ENCODE peak calls at places on chromosome 17, in nine cellular contexts. D is IMR-90; Y is uterus; P is kidney; J is CD8-positive, alpha-beta T cell; O is A673; H is heart right ventricle; X is thoracic aorta; T is A549. I is an unnamed sample.

GRCh38 chr17:78817123-78817522 is 23.5 kb downstream of the USP36 start:
- DNase-seq in H (no peak), X (no peak), D (no peak), P (no peak), O (no peak), Y (no peak), J (peak; percentile 68), T (no peak), I (no peak)

GRCh38 chr17:29590261-29590978 is 972 bp upstream of the GIT1 start:
- DNase-seq in T (peak; percentile 73), O (peak; percentile 87), X (no peak), P (no peak), J (no peak), H (peak; percentile 15), D (peak; percentile 58), Y (peak; percentile 52), I (no peak)

GRCh38 chr17:17030515-17031211 is 11.6 kb upstream of the MPRIP start:
- DNase-seq in Y (no peak), J (no peak), T (no peak), D (no peak), P (no peak), H (no peak), O (no peak), X (no peak), I (peak; percentile 74)

GRCh38 chr17:79779088-79779529 is 1.2 kb downstream of the CBX2 start:
- DNase-seq in T (no peak), Y (no peak), J (no peak), D (no peak), P (peak; percentile 73), H (no peak), O (no peak), X (no peak), I (peak; percentile 80)

GRCh38 chr17:38911081-38911730 is 14.2 kb upstream of the LASP1NB start:
- DNase-seq in P (peak; percentile 62), D (no peak), J (no peak), Y (peak; percentile 12), O (no peak), H (no peak), X (no peak), T (no peak), I (peak; percentile 39)

GRCh38 chr17:1264196-1264595 is 6.0 kb upstream of the BHLHA9 start:
- DNase-seq in X (no peak), D (no peak), Y (no peak), P (no peak), O (no peak), J (no peak), T (no peak), H (no peak), I (peak; percentile 63)

GRCh38 chr17:36863131-36863530 is 74.1 kb upstream of the LHX1 start:
- DNase-seq in P (no peak), D (no peak), Y (no peak), O (no peak), H (no peak), X (no peak), T (no peak), J (no peak), I (peak; percentile 53)

GRCh38 chr17:80129006-80129565 is 17.8 kb downstream of the EIF4A3 start:
- DNase-seq in T (no peak), D (no peak), Y (no peak), P (no peak), H (no peak), O (no peak), X (no peak), J (no peak), I (no peak)

GRCh38 chr17:40343126-40344119 is 21.1 kb downstream of the GJD3 start:
- DNase-seq in P (no peak), T (no peak), H (peak; percentile 78), Y (peak; percentile 49), D (no peak), X (no peak), O (no peak), J (no peak), I (peak; percentile 71)

GRCh38 chr17:40346061-40346767 is 18.3 kb downstream of the GJD3 start:
- DNase-seq in T (no peak), H (no peak), Y (peak; percentile 23), J (no peak), D (no peak), P (no peak), O (no peak), X (no peak), I (peak; percentile 72)

GRCh38 chr17:40342575-40343058 is 21.9 kb downstream of the GJD3 start:
- DNase-seq in P (no peak), O (no peak), Y (peak; percentile 31), J (no peak), X (no peak), H (no peak), D (no peak), T (no peak), I (peak; percentile 78)

GRCh38 chr17:40345161-40346034 is 19.1 kb downstream of the GJD3 start:
- DNase-seq in O (peak; percentile 65), T (peak; percentile 72), X (no peak), H (peak; percentile 83), J (no peak), P (peak; percentile 94), D (peak; percentile 51), Y (peak; percentile 61), I (peak; percentile 97)

DNA sequence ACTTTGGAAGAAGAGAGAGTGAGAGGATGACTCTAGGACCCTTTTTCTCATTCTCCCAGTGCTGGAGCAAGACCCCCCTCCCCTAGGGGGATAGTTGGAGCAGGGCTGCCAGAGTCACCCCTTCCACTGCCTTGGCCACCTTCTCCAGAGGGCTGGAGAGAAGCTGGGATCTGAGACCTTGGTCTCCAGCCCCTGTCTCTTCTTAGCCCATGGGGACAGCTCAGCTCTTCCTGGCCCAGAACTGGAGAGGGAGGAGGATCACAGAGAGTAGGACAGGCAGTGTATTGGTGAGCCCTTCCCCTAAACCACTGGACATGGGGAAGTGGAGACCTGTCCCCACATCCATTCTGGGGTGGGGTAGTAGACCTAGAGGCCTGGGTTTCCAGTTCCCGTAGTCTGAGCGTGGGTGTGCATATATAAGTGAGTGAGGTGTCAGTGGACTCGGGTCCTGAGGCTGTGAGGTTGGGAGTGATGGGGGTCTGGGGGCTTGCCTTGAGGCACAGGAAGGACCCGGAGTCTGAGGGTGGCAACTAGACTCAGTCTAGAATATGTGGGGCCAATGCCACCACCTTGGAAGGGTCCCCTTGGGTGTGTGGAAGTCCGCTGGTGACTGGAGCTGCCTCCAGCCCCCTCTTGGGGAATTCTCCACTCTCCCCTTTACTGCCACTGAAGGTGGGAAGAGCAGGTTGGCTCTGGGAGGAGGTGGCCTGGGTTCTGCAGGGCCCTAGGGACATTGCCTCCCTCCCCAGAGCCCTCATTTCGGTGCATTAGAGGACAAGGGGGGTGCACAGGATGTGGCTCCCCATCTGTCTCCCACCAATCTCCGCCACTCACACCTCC is 20.0 kb downstream of the GJD3 start:
- DNase-seq in D (no peak), T (no peak), J (no peak), O (no peak), H (no peak), P (no peak), X (no peak), Y (peak; percentile 26), I (peak; percentile 70)
- H3K4me1 ChIP-seq in D (peaks cover 55% of the 10 kb centered on the region), T (peaks cover 83% of the 10 kb centered on the region), J (peaks cover 79% of the 10 kb centered on the region), O (peaks cover 52% of the 10 kb centered on the region), H (peaks cover 82% of the 10 kb centered on the region), P (peaks cover 53% of the 10 kb centered on the region), X (peaks cover 65% of the 10 kb centered on the region), Y (peaks cover 57% of the 10 kb centered on the region), I (peaks cover 21% of the 10 kb centered on the region)

DNA sequence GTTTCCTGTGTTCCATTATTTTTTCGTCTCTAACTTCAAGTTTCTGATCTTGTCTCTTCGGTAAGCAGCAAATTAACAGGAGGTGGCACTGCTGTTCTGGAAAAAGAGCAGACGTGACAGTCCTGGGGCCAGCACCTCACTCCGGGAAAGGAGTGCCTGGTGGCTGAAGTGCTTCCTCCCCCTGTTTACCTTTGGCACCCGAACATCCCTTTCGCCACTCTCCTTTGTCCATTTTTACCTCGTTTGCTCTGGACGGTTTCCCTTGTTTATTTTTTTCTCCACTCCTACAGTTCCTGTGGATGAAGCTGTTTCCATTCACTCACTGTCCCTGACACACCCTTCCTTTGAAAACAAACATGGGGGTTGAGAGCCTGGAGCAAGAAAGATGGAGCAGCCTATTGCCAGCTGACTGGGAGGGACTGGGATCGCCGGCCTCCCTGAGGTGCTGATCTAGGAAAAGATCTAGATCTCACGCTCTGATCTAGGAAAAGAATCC is 12.6 kb downstream of the SAP30BP start:
- DNase-seq in O (no peak), T (peak; percentile 89), H (peak; percentile 46), X (no peak), D (no peak), Y (peak; percentile 59), P (peak; percentile 77), J (no peak), I (no peak)
- TF ChIP-seq CTCF in O (no peak), T (peak; percentile 96), H (peak; percentile 34), X (no peak), D (no peak), Y (peak; percentile 22), P (peak; percentile 21), J (no peak), I (no peak)

DNA sequence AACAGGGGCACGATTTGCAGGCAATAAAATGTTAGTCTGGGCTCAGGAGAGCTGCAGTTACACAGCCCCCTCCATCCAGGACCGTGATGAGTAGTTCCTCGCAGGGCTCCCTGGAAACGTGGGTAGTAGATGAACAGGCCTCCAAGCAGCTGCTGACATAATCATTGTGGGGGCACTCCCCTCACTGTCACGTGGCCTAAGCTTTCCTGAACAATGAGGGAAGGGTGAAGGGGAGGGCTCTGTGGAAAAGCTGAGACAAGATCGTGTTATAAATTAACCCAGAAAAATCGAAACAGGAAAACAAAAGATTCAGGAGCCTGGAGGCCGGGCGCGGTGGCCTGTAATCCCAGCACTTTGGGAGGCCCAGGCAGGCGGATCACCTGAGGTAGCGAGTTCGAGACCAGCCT is 1.3 kb upstream of the PER1 start:
- DNase-seq in P (peak; percentile 94), O (peak; percentile 89), Y (peak; percentile 96), J (no peak), T (peak; percentile 98), X (peak; percentile 73), H (peak; percentile 87), D (peak; percentile 97), I (peak; percentile 71)
- H3K4me3 ChIP-seq in P (peak overlapping the region; percentile 99), O (peak overlapping the region; percentile 51), Y (peak overlapping the region; percentile 93), J (no peak overlapping the region), T (peak overlapping the region; percentile 30), X (peak overlapping the region; percentile 76), H (peak overlapping the region; percentile 96), D (no peak overlapping the region), I (peak overlapping the region; percentile 97)

GRCh38 chr17:50722746-50723145 is 3.3 kb downstream of the LUC7L3 start:
- DNase-seq in X (no peak), T (no peak), O (no peak), H (no peak), Y (no peak), J (no peak), P (no peak), D (no peak), I (no peak)

GRCh38 chr17:50728881-50729765 is 9.7 kb downstream of the LUC7L3 start:
- DNase-seq in P (no peak), O (no peak), J (no peak), X (no peak), Y (no peak), D (no peak), H (no peak), T (no peak), I (peak; percentile 30)

GRCh38 chr17:50725769-50726655 is 6.6 kb downstream of the LUC7L3 start:
- DNase-seq in X (no peak), O (no peak), Y (no peak), D (no peak), T (no peak), J (no peak), H (no peak), P (no peak), I (peak; percentile 43)

GRCh38 chr17:50731575-50732460 is 12.4 kb downstream of the LUC7L3 start:
- DNase-seq in D (no peak), J (no peak), H (no peak), Y (no peak), O (no peak), P (no peak), X (no peak), T (no peak), I (peak; percentile 51)

DNA sequence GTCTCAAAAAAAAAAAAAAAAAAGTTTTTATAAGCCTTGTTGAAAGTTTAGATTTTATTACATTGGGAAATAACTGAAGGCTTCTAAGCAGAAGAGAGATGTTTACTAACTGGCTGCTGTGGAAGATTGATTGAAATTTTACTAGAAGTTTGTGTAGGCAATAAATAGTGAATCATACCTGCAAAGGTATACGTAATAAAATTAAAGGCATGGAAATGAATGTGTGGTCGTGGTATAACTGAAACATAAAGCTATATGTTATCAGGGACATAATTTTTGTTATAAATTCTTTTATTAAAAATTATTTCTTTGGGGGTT is 8.7 kb downstream of the LUC7L3 start:
- DNase-seq in H (no peak), X (no peak), P (no peak), D (no peak), J (no peak), Y (no peak), O (no peak), T (no peak), I (no peak)
- H3K4me1 ChIP-seq in H (peaks cover 94% of the 10 kb centered on the region), X (peaks cover 93% of the 10 kb centered on the region), P (peaks cover 31% of the 10 kb centered on the region), D (peaks cover 10% of the 10 kb centered on the region), J (peaks cover 57% of the 10 kb centered on the region), Y (peaks cover 6% of the 10 kb centered on the region), O (peaks cover 7% of the 10 kb centered on the region), T (peaks cover 76% of the 10 kb centered on the region), I (peaks cover 4% of the 10 kb centered on the region)